ENCODE peak calls at places on chromosomes 3 and 15, in six cellular contexts. F is endothelial cell, J is tibial nerve, Q is WERI-Rb-1, P is neural progenitor cell, S is AG04450. B is an unnamed sample.
A peak's percentile ranks its signal among the peaks of the same experiment; 100 is the strongest.

GRCh38 chr15:29093696-29094343 is 175.8 kb downstream of the NSMCE3 start:
- DNase-seq in F (no peak), J (no peak), Q (no peak), P (no peak), S (no peak), B (no peak)

GRCh38 chr3:136893848-136894443 is 31.9 kb downstream of the NCK1 start:
- DNase-seq in F (no peak), J (no peak), Q (no peak), P (no peak), S (peak; percentile 67), B (no peak)

GRCh38 chr15:77869021-77869895 is 208.3 kb downstream of the TBC1D2B start:
- DNase-seq in F (no peak), J (no peak), Q (no peak), P (no peak), S (no peak), B (no peak)

GRCh38 chr15:93974804-93975481 is 256.4 kb upstream of the MCTP2 start:
- DNase-seq in F (peak; percentile 35), J (peak; percentile 61), Q (no peak), P (peak; percentile 75), S (peak; percentile 16), B (no peak)

GRCh38 chr15:98611031-98611430 is 37.3 kb upstream of the IGF1R start:
- DNase-seq in F (no peak), J (no peak), Q (no peak), P (no peak), S (no peak), B (peak; percentile 27)

GRCh38 chr3:186772886-186773417 is 10.4 kb upstream of the EIF4A2 start:
- DNase-seq in F (no peak), J (peak; percentile 47), Q (no peak), P (peak; percentile 19), S (no peak), B (no peak)

GRCh38 chr15:99155961-99156443 is 51.1 kb downstream of the SYNM start:
- DNase-seq in F (no peak), J (no peak), Q (no peak), P (no peak), S (no peak), B (no peak)

GRCh38 chr15:35078221-35078915 is 6.7 kb downstream of the NANOGP8 start:
- DNase-seq in F (peak; percentile 51), J (peak; percentile 10), Q (peak; percentile 42), P (peak; percentile 70), S (peak; percentile 44), B (no peak)

GRCh38 chr3:13028010-13028821 is 45.0 kb downstream of the IQSEC1 start:
- DNase-seq in F (no peak), J (no peak), Q (peak; percentile 75), P (no peak), S (no peak), B (no peak)

GRCh38 chr3:74692-75243 is 121.8 kb upstream of the CHL1 start:
- DNase-seq in F (no peak), J (no peak), Q (no peak), P (no peak), S (no peak), B (no peak)

GRCh38 chr3:161818106-161818505 is 321.5 kb downstream of the OTOL1 start:
- DNase-seq in F (no peak), J (no peak), Q (no peak), P (peak; percentile 7), S (no peak), B (no peak)

GRCh38 chr3:57959407-57960173 is 48.6 kb upstream of the FLNB start:
- DNase-seq in F (no peak), J (peak; percentile 59), Q (no peak), P (no peak), S (no peak), B (no peak)

GRCh38 chr3:149902498-149903139 is 68.1 kb downstream of the PFN2 start:
- DNase-seq in F (no peak), J (no peak), Q (no peak), P (no peak), S (no peak), B (no peak)
- TF ChIP-seq CTCF in F (peak; percentile 51), J (no peak), Q (no peak), P (peak; percentile 26), S (peak; percentile 36), B (peak; percentile 36)

DNA sequence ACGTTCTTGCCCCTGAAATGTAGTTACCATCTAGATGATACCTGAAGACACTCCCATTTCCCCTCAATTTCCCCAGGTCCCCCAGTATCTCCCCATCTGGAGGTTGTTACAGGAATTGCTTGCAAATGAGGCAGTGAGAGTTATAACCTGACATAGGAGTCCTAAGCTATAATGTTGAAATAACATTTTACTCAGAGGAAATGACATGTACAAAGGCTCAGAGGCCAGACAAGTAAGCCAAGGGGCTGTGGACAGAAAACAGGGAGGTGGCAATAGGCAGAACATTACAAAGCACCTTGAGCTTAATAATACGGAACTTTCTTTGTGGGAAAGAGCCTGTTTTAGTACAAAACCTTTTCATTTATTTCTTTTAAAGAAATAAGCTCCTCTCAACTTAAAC is 171.9 kb downstream of the FRMD5 start:
- DNase-seq in F (no peak), J (no peak), Q (no peak), P (no peak), S (no peak), B (no peak)
- TF ChIP-seq CTCF in F (no peak), J (no peak), Q (no peak), P (no peak), S (no peak), B (no peak)

GRCh38 chr3:63405882-63406281 is 127.8 kb downstream of the SYNPR start:
- DNase-seq in F (no peak), J (no peak), Q (no peak), P (no peak), S (no peak), B (no peak)
- TF ChIP-seq CTCF in F (no peak), J (no peak), Q (no peak), P (no peak), S (no peak), B (no peak)

GRCh38 chr3:43288366-43288765 is 2.0 kb downstream of the SNRK start:
- DNase-seq in F (no peak), J (no peak), Q (no peak), P (no peak), S (no peak), B (no peak)

GRCh38 chr3:43286886-43287301 is 554 bp downstream of the SNRK start:
- DNase-seq in F (peak; percentile 8), J (no peak), Q (peak; percentile 9), P (peak; percentile 72), S (no peak), B (no peak)

GRCh38 chr3:43287514-43287913 is 1.2 kb downstream of the SNRK start:
- DNase-seq in F (no peak), J (no peak), Q (no peak), P (no peak), S (no peak), B (no peak)

GRCh38 chr3:43286115-43286885 is at the start of gene SNRK:
- DNase-seq in F (peak; percentile 98), J (peak; percentile 87), Q (peak; percentile 88), P (peak; percentile 94), S (peak; percentile 13), B (peak; percentile 91)

GRCh38 chr3:43285644-43286043 is 696 bp upstream of the SNRK start:
- DNase-seq in F (peak; percentile 14), J (no peak), Q (no peak), P (peak; percentile 31), S (no peak), B (no peak)
- TF ChIP-seq CTCF in F (no peak), J (no peak), Q (no peak), P (no peak), S (no peak), B (no peak)

GRCh38 chr3:49611291-49611690 is 57.0 kb downstream of the BSN start:
- DNase-seq in F (no peak), J (no peak), Q (no peak), P (no peak), S (no peak), B (no peak)

GRCh38 chr3:49607796-49608195 is 53.5 kb downstream of the BSN start:
- DNase-seq in F (peak; percentile 20), J (no peak), Q (no peak), P (no peak), S (no peak), B (no peak)

GRCh38 chr3:49610881-49611280 is 56.6 kb downstream of the BSN start:
- DNase-seq in F (no peak), J (no peak), Q (no peak), P (no peak), S (no peak), B (no peak)

GRCh38 chr3:49609815-49610214 is 55.5 kb downstream of the BSN start:
- DNase-seq in F (no peak), J (no peak), Q (no peak), P (no peak), S (no peak), B (no peak)

GRCh38 chr3:49609314-49609713 is 55.0 kb downstream of the BSN start:
- DNase-seq in F (no peak), J (no peak), Q (no peak), P (no peak), S (no peak), B (no peak)
- TF ChIP-seq CTCF in F (no peak), J (no peak), Q (no peak), P (no peak), S (no peak), B (no peak)

B was measured in mesothelial cell of epicardium.